ENCODE peak calls at places on chromosomes 16 and 17, in eight cellular contexts. B is ELR, M is kidney epithelial cell, G is fibroblast of pulmonary artery, F is heart left ventricle, J is RWPE1, D is NCI-H2171 treated with DMSO at 0.1 percent for 48 hours, T is T-helper 9 cell. X is an unnamed sample.

GRCh38 chr16:1674751-1675664 is 3.1 kb upstream of the JPT2 start:
- DNase-seq in B (peak; percentile 92), M (no peak), G (peak; percentile 45), F (no peak), J (peak; percentile 65), D (no peak), T (no peak), X (no peak)

GRCh38 chr16:11198817-11199216 is 57.2 kb downstream of the SOCS1 start:
- DNase-seq in B (no peak), M (no peak), G (no peak), F (no peak), J (peak; percentile 63), D (peak; percentile 86), T (no peak), X (no peak)

GRCh38 chr16:530111-530817 is 2.8 kb downstream of the CAPN15 start:
- DNase-seq in B (no peak), M (no peak), G (no peak), F (no peak), J (no peak), D (no peak), T (no peak), X (no peak)

GRCh38 chr16:73232555-73233422 is 184.9 kb upstream of the ZFHX3 start:
- DNase-seq in B (peak; percentile 93), M (peak; percentile 43), G (peak; percentile 99), F (peak; percentile 52), J (no peak), D (peak; percentile 45), T (no peak), X (no peak)

GRCh38 chr16:66930189-66930588 is 4.0 kb downstream of the CIAO2B start:
- DNase-seq in B (peak; percentile 91), M (peak; percentile 68), G (peak; percentile 74), F (no peak), J (no peak), D (no peak), T (no peak), X (no peak)

GRCh38 chr16:785563-786535 is 2.3 kb downstream of the RPUSD1 start:
- DNase-seq in B (peak; percentile 73), M (no peak), G (peak; percentile 59), F (peak; percentile 78), J (peak; percentile 48), D (no peak), T (peak; percentile 77), X (no peak)

GRCh38 chr17:42198897-42199296 is 4.6 kb upstream of the GHDC start:
- DNase-seq in B (no peak), M (no peak), G (no peak), F (no peak), J (no peak), D (no peak), T (no peak), X (no peak)

GRCh38 chr17:47967607-47968252 is 3.2 kb upstream of the CDK5RAP3 start:
- DNase-seq in B (peak; percentile 97), M (no peak), G (peak; percentile 70), F (no peak), J (peak; percentile 83), D (no peak), T (no peak), X (peak; percentile 98)

GRCh38 chr17:28494445-28495188 is 11.5 kb upstream of the FOXN1 start:
- DNase-seq in B (peak; percentile 74), M (no peak), G (peak; percentile 67), F (peak; percentile 69), J (peak; percentile 87), D (peak; percentile 70), T (peak; percentile 78), X (no peak)